ENCODE peak calls at places on chromosomes 2 and 18, in eight cellular contexts. I, N, O, B, L, U, Z and D are unnamed samples. For H3K4me1, the result is how much of the 10 kb centered on the place peaks cover.

GRCh38 chr2:201174687-201175086 is 8.3 kb upstream of the CASP10 start:
- DNase-seq in I (no peak), N (no peak), O (no peak), B (no peak), L (no peak), U (no peak), Z (no peak), D (no peak)

GRCh38 chr2:178873912-178874311 is 66.7 kb upstream of the TTN start:
- DNase-seq in I (no peak), N (no peak), O (no peak), B (no peak), L (no peak), U (no peak), Z (no peak), D (no peak)

GRCh38 chr2:26692814-26693286 is 328 bp downstream of the KCNK3 start:
- DNase-seq in I (no peak), N (no peak), O (no peak), B (no peak), L (no peak), U (no peak), Z (no peak), D (no peak)

GRCh38 chr2:122634261-122634660 is 878.8 kb downstream of the TSN start:
- DNase-seq in I (no peak), N (no peak), O (no peak), B (no peak), L (no peak), U (no peak), Z (no peak), D (no peak)

GRCh38 chr2:43230481-43230880 is 4.1 kb upstream of the ZFP36L2 start:
- DNase-seq in I (peak), N (no peak), O (no peak), B (no peak), L (no peak), U (no peak), Z (no peak), D (no peak)

GRCh38 chr2:76692896-76693295 is 829.3 kb downstream of the LRRTM4 start:
- DNase-seq in I (no peak), N (no peak), O (no peak), B (no peak), L (no peak), U (no peak), Z (no peak), D (no peak)

GRCh38 chr2:239044336-239044735 is 196.5 kb downstream of the TWIST2 start:
- DNase-seq in I (no peak), N (no peak), O (peak), B (no peak), L (no peak), U (no peak), Z (peak), D (no peak)

GRCh38 chr18:54086046-54086802 is 138.2 kb downstream of the MBD2 start:
- DNase-seq in I (no peak), N (peak), O (no peak), B (no peak), L (no peak), U (no peak), Z (no peak), D (no peak)

GRCh38 chr2:131567891-131568290 is 40.2 kb downstream of the CCDC74A start:
- DNase-seq in I (no peak), N (no peak), O (no peak), B (no peak), L (no peak), U (no peak), Z (no peak), D (no peak)

GRCh38 chr2:28958689-28959088 is 22.4 kb upstream of the TOGARAM2 start:
- DNase-seq in I (no peak), N (peak), O (peak), B (peak), L (no peak), U (peak), Z (no peak), D (peak)

GRCh38 chr2:200765139-200765951 is 46.4 kb upstream of the BZW1 start:
- DNase-seq in I (no peak), N (peak), O (peak), B (no peak), L (no peak), U (no peak), Z (no peak), D (no peak)

GRCh38 chr2:12107849-12108420 is 361.5 kb downstream of the LPIN1 start:
- DNase-seq in I (no peak), N (no peak), O (no peak), B (no peak), L (peak), U (no peak), Z (no peak), D (no peak)

GRCh38 chr2:45009303-45009927 is at the start of gene SIX2:
- DNase-seq in I (peak), N (no peak), O (peak), B (peak), L (peak), U (peak), Z (peak), D (peak)

GRCh38 chr2:223122706-223123265 is 70.8 kb downstream of the KCNE4 start:
- DNase-seq in I (no peak), N (no peak), O (no peak), B (no peak), L (no peak), U (no peak), Z (no peak), D (no peak)

GRCh38 chr2:143692162-143692561 is 562.9 kb downstream of the ARHGAP15 start:
- DNase-seq in I (no peak), N (no peak), O (no peak), B (no peak), L (no peak), U (no peak), Z (no peak), D (no peak)

GRCh38 chr2:215624423-215624829 is 188.6 kb upstream of the FN1 start:
- DNase-seq in I (peak), N (no peak), O (peak), B (no peak), L (no peak), U (peak), Z (no peak), D (peak)

DNA sequence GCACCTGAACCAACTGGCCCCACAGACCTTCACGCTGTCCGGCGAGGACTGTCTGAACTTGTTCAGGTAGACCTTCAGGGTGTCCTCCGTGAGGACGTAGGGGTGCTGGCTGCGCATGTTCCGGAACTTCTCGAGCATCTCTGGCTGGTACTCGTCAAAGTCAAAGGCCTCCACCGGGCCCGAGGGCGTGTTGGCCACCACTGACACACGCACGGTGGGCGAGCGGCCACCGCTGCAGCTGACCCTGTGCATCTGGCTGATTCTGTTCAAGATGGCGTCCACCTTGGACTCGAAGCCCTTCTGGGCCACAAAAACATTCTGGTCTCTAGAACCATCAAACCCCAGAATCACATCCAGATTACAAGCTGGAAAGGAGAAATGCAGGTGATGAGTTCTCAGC is 48.3 kb downstream of the COL6A3 start:
- DNase-seq in I (no peak), N (no peak), O (no peak), B (no peak), L (no peak), U (no peak), Z (no peak), D (no peak)
- H3K4me1 ChIP-seq in I (under half), N (under half), O (under half), B (under half), L (under half), U (under half), Z (under half), D (under half)

DNA sequence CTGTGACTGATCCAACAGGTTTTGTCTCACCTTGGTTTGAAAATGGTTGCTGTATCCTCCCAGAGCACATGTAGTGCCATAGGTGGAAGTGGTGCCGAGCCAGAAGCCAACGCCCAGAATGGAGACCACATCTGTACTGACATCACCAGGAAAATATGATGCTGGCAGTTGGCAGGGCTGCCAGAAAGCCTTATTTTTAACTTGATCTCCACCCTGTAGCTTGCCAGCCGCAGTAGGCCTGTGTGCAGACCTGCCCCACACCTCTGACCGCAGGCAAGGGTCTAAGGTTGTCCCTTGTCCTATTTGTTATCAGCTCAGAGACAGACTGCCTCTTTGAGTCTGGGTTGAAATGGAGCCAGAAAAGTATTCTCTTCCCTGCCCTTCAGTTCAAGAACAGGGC is 123.5 kb upstream of the EML6 start:
- DNase-seq in I (peak), N (peak), O (peak), B (peak), L (peak), U (peak), Z (peak), D (peak)
- H3K4me1 ChIP-seq in I (half or more), N (half or more), O (half or more), B (half or more), L (half or more), U (half or more), Z (under half), D (under half)

GRCh38 chr2:27955762-27956161 is 65.2 kb downstream of the BABAM2 start:
- DNase-seq in I (no peak), N (no peak), O (no peak), B (no peak), L (no peak), U (no peak), Z (no peak), D (no peak)
- H3K4me1 ChIP-seq in I (half or more), N (under half), O (under half), B (half or more), L (under half), U (under half), Z (under half), D (under half)

GRCh38 chr2:177243073-177243472 is 21.5 kb downstream of the NFE2L2 start:
- DNase-seq in I (no peak), N (no peak), O (no peak), B (no peak), L (no peak), U (no peak), Z (no peak), D (no peak)
- H3K4me1 ChIP-seq in I (half or more), N (half or more), O (half or more), B (half or more), L (half or more), U (half or more), Z (under half), D (under half)

DNA sequence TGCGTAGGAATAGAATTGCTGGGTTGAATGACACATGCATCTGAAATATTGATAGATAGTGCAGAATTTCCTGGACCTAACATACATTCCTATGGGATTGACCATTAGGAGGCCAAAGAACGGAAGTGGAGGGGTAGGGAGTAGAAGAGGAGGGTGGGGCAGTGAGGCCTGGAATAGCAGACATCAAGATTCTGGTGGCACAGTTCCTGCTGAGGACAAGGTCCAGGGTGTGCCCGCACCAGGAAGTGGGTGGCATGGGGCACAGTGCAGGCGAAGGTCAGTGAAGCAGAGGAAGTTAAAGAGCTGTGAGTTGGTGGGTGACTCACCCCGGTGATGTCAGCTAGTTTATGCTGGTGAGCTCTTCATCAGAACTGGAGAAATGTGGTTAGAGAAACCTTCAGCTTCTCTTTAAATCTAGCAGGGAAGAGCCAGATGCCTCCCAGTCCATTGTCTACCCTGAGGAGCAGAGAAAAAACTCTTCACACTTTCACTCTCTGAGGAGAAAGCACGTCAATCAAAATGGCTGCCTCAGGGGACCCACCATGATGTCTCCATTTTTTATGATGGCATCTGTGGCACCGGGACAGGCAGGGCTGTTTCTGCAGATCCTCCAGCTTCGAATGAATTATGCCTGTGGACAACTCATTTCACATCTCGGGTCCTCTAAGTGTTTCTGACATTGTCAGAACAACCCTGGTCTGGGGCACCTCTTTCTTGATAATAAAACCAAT is 55.9 kb upstream of the CTLA4 start:
- DNase-seq in I (peak), N (no peak), O (peak), B (peak), L (peak), U (peak), Z (peak), D (peak)
- H3K4me1 ChIP-seq in I (half or more), N (under half), O (under half), B (half or more), L (under half), U (under half), Z (under half), D (under half)